ENCODE peak calls at places on chromosomes 11 and 22, in four cellular contexts. Y is activated CD4-positive, CD25-positive, alpha-beta regulatory T cell; Z is heart left ventricle; B is stimulated activated CD8-positive, alpha-beta memory T cell treated with anti-CD3 and anti-CD28 coated beads, Interleukin-12 subunit alpha, Interleukin-12 subunit beta, amount 100 ng/mL, for 1 hour. D is an unnamed sample.

GRCh38 chr22:19848298-19849224 is 6.1 kb downstream of the GNB1L start:
- DNase-seq in Y (no peak), B (no peak), Z (no peak), D (no peak)

GRCh38 chr11:76201672-76202412 is 4.5 kb downstream of the WNT11 start:
- DNase-seq in Y (no peak), Z (no peak), B (no peak), D (no peak)

GRCh38 chr11:72378704-72379383 is 55.5 kb downstream of the CLPB start:
- DNase-seq in Y (no peak), Z (peak), B (no peak), D (no peak)

GRCh38 chr11:56906683-56907148 is 82.0 kb upstream of the OR5AK2 start:
- DNase-seq in Y (no peak), Z (no peak), B (no peak), D (no peak)

GRCh38 chr11:102530558-102530957 is at the start of gene MMP7:
- DNase-seq in Z (no peak), B (no peak), Y (no peak), D (no peak)

GRCh38 chr11:101127699-101128570 is 1.7 kb downstream of the PGR start:
- DNase-seq in Y (no peak), B (no peak), Z (peak), D (no peak)

GRCh38 chr11:4916581-4916980 is 2.6 kb downstream of the OR51G2 start:
- DNase-seq in Z (no peak), B (no peak), Y (no peak), D (no peak)

GRCh38 chr11:44266056-44266780 is 43.7 kb downstream of the ALX4 start:
- DNase-seq in Y (no peak), Z (no peak), B (no peak), D (no peak)

GRCh38 chr11:35841733-35842132 is 102.1 kb upstream of the LDLRAD3 start:
- DNase-seq in Z (no peak), B (no peak), Y (no peak), D (no peak)

GRCh38 chr11:128595775-128596174 is 8.4 kb upstream of the ETS1 start:
- DNase-seq in Z (no peak), B (no peak), Y (no peak), D (no peak)

GRCh38 chr11:88475991-88476418 is 138.5 kb upstream of the CTSC start:
- DNase-seq in Z (no peak), Y (no peak), B (no peak), D (no peak)

GRCh38 chr11:72179804-72180396 is 12.0 kb upstream of the FOLR1 start:
- DNase-seq in B (no peak), Z (no peak), Y (no peak), D (no peak)

GRCh38 chr11:61589961-61590360 is 9.1 kb upstream of the SYT7 start:
- DNase-seq in Z (no peak), Y (no peak), B (no peak), D (no peak)

GRCh38 chr11:19237813-19238212 is 2.9 kb downstream of the E2F8 start:
- DNase-seq in B (no peak), Y (no peak), Z (no peak), D (no peak)

GRCh38 chr22:45064313-45065268 is 54.8 kb upstream of the PHF21B start:
- DNase-seq in Y (no peak), B (no peak), Z (no peak), D (peak)

GRCh38 chr11:10457901-10458300 is 2.8 kb downstream of the AMPD3 start:
- DNase-seq in Y (no peak), B (no peak), Z (no peak), D (no peak)

GRCh38 chr11:114049050-114049449 is 10.5 kb upstream of the ZBTB16 start:
- DNase-seq in Z (no peak), B (no peak), Y (no peak), D (no peak)

GRCh38 chr22:16601437-16602223 is 9.0 kb upstream of the CCT8L2 start:
- DNase-seq in Y (no peak), Z (peak), B (no peak), D (no peak)

GRCh38 chr22:27213291-27213690 is 555.9 kb downstream of the MIAT start:
- DNase-seq in Y (no peak), Z (no peak), B (no peak), D (no peak)

GRCh38 chr11:8567597-8568198 is 26.3 kb downstream of the STK33 start:
- DNase-seq in B (no peak), Z (no peak), Y (no peak), D (no peak)

GRCh38 chr11:65436412-65437032 is 13.9 kb downstream of the NEAT1 start:
- DNase-seq in B (no peak), Z (peak), Y (no peak), D (no peak)

GRCh38 chr11:60875856-60876485 is 8.6 kb downstream of the ZP1 start:
- DNase-seq in B (no peak), Y (no peak), Z (no peak), D (no peak)

GRCh38 chr11:72626637-72626936 is 47.6 kb downstream of the PDE2A start:
- DNase-seq in Z (no peak), B (no peak), Y (no peak), D (no peak)

GRCh38 chr22:42294034-42294985 is 23.9 kb upstream of the TCF20 start:
- DNase-seq in Z (peak), Y (peak), B (no peak), D (no peak)

GRCh38 chr11:41201156-41201555 is 258.3 kb downstream of the LRRC4C start:
- DNase-seq in Y (no peak), Z (no peak), B (no peak), D (no peak)

GRCh38 chr22:29520851-29521250 is 32.7 kb downstream of the THOC5 start:
- DNase-seq in B (no peak), Z (no peak), Y (no peak), D (no peak)

GRCh38 chr11:103897156-103897555 is 139.3 kb upstream of the DDI1 start:
- DNase-seq in B (no peak), Y (no peak), Z (no peak), D (no peak)

GRCh38 chr11:62431171-62431895 is 12.5 kb downstream of the SCGB1A1 start:
- DNase-seq in B (no peak), Z (no peak), Y (no peak), D (no peak)

GRCh38 chr11:117851852-117852251 is 24.6 kb downstream of the FXYD6 start:
- DNase-seq in B (no peak), Z (peak), Y (no peak), D (no peak)

GRCh38 chr11:67303132-67303988 is at the start of gene SSH3:
- DNase-seq in Y (no peak), Z (peak), B (no peak), D (no peak)

D was measured in activated gamma-delta T cell treated with anti-CD3 and anti-CD28 coated beads, Interleukin-2, amount 50 U/mL, for 16 hours.